ENCODE peak calls at places on chromosomes 13 and 19, in five cellular contexts. X is H1, Y is GM12878, I is IMR-90, Z is HCT116. L is an unnamed sample.

GRCh38 chr13:109163052-109163413 is 533.6 kb downstream of the MYO16 start:
- DNase-seq in I (no peak), Y (no peak), Z (no peak), X (no peak), L (no peak)

GRCh38 chr19:50893047-50893737 is 18.0 kb downstream of the KLK4 start:
- DNase-seq in Y (no peak), Z (peak; percentile 33), I (no peak), X (no peak), L (peak; percentile 62)

GRCh38 chr19:10074153-10074552 is 12.0 kb upstream of the SHFL start:
- DNase-seq in I (peak; percentile 36), Z (peak; percentile 40), X (no peak), Y (no peak), L (no peak)

GRCh38 chr19:54256250-54257115 is 590 bp downstream of the LILRB5 start:
- DNase-seq in Y (no peak), Z (no peak), I (no peak), X (no peak), L (no peak)

GRCh38 chr13:78193853-78194252 is 275.2 kb upstream of the EDNRB start:
- DNase-seq in I (no peak), Z (no peak), Y (peak; percentile 30), X (no peak), L (no peak)

GRCh38 chr13:95571941-95572340 is 19.4 kb downstream of the CLDN10 start:
- DNase-seq in Z (no peak), X (no peak), I (no peak), Y (no peak), L (no peak)

GRCh38 chr13:111515648-111516047 is 195.2 kb downstream of the TEX29 start:
- DNase-seq in Y (no peak), I (no peak), Z (no peak), X (no peak), L (no peak)

GRCh38 chr19:7214329-7215089 is 79.7 kb downstream of the INSR start:
- DNase-seq in I (no peak), X (no peak), Z (no peak), Y (no peak), L (no peak)

GRCh38 chr13:48478401-48478800 is 54.5 kb downstream of the RCBTB2 start:
- DNase-seq in X (no peak), I (peak; percentile 47), Z (no peak), Y (no peak), L (no peak)

GRCh38 chr19:40533508-40533907 is 43.2 kb upstream of the SHKBP1 start:
- DNase-seq in Y (no peak), X (no peak), Z (no peak), I (no peak), L (peak; percentile 66)

GRCh38 chr19:35476149-35476548 is 14.1 kb downstream of the KRTDAP start:
- DNase-seq in I (no peak), Z (peak; percentile 16), Y (no peak), X (no peak), L (no peak)

GRCh38 chr13:59493436-59493965 is 670.2 kb downstream of the DIAPH3 start:
- DNase-seq in Z (no peak), X (no peak), I (no peak), Y (no peak), L (no peak)

GRCh38 chr13:75495938-75496337 is 14.0 kb upstream of the TBC1D4 start:
- DNase-seq in I (peak; percentile 80), Z (no peak), Y (no peak), X (no peak), L (no peak)

GRCh38 chr19:19847781-19848180 is 17.9 kb upstream of the ZNF253 start:
- DNase-seq in I (no peak), Z (no peak), X (no peak), Y (no peak), L (no peak)

GRCh38 chr19:18364826-18365528 is 21.0 kb upstream of the GDF15 start:
- DNase-seq in Y (no peak), Z (peak; percentile 96), X (no peak), I (peak; percentile 100), L (peak; percentile 71)

GRCh38 chr13:19685034-19685433 is 51.6 kb downstream of the MPHOSPH8 start:
- DNase-seq in Y (no peak), X (no peak), I (no peak), Z (no peak), L (no peak)

GRCh38 chr13:97272526-97272925 is 50.4 kb downstream of the MBNL2 start:
- DNase-seq in Z (no peak), X (no peak), I (no peak), Y (no peak), L (no peak)

GRCh38 chr19:51259348-51260245 is 8.7 kb downstream of the SIGLECL1 start:
- DNase-seq in X (peak; percentile 15), I (peak; percentile 22), Y (peak; percentile 12), Z (peak; percentile 41), L (peak; percentile 43)

GRCh38 chr13:94058821-94059360 is 420.6 kb downstream of the DCT start:
- DNase-seq in Z (no peak), I (no peak), Y (no peak), X (no peak), L (no peak)

GRCh38 chr19:40609561-40610395 is 8.6 kb downstream of the LTBP4 start:
- DNase-seq in X (no peak), Z (peak; percentile 88), Y (peak; percentile 70), I (no peak), L (peak; percentile 98)

GRCh38 chr13:47661076-47661475 is 340.0 kb downstream of the SUCLA2 start:
- DNase-seq in Z (no peak), I (peak; percentile 85), X (no peak), Y (no peak), L (no peak)

GRCh38 chr13:110444226-110444653 is 117.3 kb downstream of the RAB20 start:
- DNase-seq in X (no peak), I (peak; percentile 20), Z (peak; percentile 8), Y (no peak), L (no peak)

GRCh38 chr13:28532226-28533048 is 37.5 kb upstream of the FLT1 start:
- DNase-seq in I (no peak), Z (no peak), Y (no peak), X (no peak), L (no peak)

GRCh38 chr13:94009696-94010095 is 469.8 kb downstream of the DCT start:
- DNase-seq in I (peak; percentile 64), Z (no peak), X (no peak), Y (no peak), L (no peak)

GRCh38 chr13:79386125-79386822 is 19.8 kb downstream of the RBM26 start:
- DNase-seq in I (no peak), Z (no peak), Y (no peak), X (no peak), L (no peak)

GRCh38 chr19:8530061-8530679 is 16.2 kb upstream of the ZNF414 start:
- DNase-seq in Y (no peak), I (no peak), X (no peak), Z (no peak), L (no peak)

GRCh38 chr19:7869453-7869909 is 4.7 kb downstream of the PRR36 start:
- DNase-seq in I (peak; percentile 28), X (no peak), Y (no peak), Z (no peak), L (no peak)

GRCh38 chr19:45999653-46000121 is 4.4 kb downstream of the CCDC61 start:
- DNase-seq in Z (no peak), X (no peak), I (peak; percentile 43), Y (no peak), L (no peak)

GRCh38 chr19:35090795-35091214 is 24.8 kb upstream of the FXYD3 start:
- DNase-seq in X (no peak), Y (no peak), Z (no peak), I (no peak), L (no peak)

GRCh38 chr19:41753936-41754529 is 1.3 kb upstream of the CEACAM6 start:
- DNase-seq in X (no peak), Y (no peak), Z (peak; percentile 39), I (peak; percentile 4), L (peak; percentile 69)

DNA sequence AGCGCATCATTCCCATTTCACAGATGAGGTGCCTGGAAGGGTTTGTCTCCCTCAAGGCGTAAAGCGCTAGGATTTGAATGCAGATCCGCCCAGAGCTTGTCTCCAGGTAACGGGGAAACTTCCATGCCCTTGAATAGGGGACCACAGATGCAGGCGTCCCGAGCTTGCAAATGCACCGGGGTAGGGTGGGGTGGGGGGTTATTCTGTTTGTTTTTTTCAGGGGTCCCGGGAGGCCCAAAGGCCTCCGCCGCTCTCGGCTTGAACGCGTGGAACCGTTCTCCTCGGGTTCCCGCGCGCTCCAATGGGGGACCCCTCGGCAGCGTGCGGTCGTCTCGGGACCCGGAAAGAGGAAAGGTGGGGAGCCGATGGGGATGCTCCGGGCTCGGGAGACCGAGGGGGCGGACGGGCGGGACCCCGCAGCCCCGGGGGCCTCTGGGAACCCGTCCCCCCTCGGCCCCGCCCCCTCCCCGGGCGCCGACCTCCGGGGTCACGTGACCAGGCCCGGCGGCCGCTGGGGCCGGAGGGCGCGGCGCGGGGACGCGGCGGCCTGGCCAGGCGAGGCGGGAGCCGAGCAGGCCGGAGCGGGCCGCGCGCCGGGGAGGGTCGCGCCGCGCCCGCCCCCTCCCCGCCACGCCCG is at the start of gene PKN1:
- DNase-seq in I (no peak), Z (no peak), Y (no peak), X (no peak), L (peak; percentile 29)
- TF ChIP-seq CEBPB in I (no peak), Z (no peak), Y (no peak), X (no peak), L (no peak)

GRCh38 chr19:32363632-32364031 is 18.2 kb downstream of the ZNF507 start:
- DNase-seq in Z (no peak), I (no peak), Y (no peak), X (no peak), L (no peak)

GRCh38 chr19:32364040-32364439 is 18.6 kb downstream of the ZNF507 start:
- DNase-seq in I (no peak), X (no peak), Y (no peak), Z (no peak), L (no peak)

GRCh38 chr19:32361574-32362317 is 16.3 kb downstream of the ZNF507 start:
- DNase-seq in Y (no peak), Z (no peak), I (no peak), X (no peak), L (no peak)

GRCh38 chr19:32362318-32362691 is 16.9 kb downstream of the ZNF507 start:
- DNase-seq in X (no peak), I (no peak), Y (no peak), Z (no peak), L (peak; percentile 77)

GRCh38 chr19:32363175-32363574 is 17.8 kb downstream of the ZNF507 start:
- DNase-seq in X (no peak), Z (no peak), I (peak; percentile 45), Y (no peak), L (no peak)
- TF ChIP-seq CEBPB in X (no peak), Z (no peak), I (peak; percentile 76), Y (no peak), L (peak; percentile 91)

GRCh38 chr19:48394331-48395169 is 1.1 kb downstream of the GRIN2D start:
- DNase-seq in I (no peak), X (no peak), Z (no peak), Y (no peak), L (no peak)

GRCh38 chr19:48393559-48394330 is at the start of gene GRIN2D:
- DNase-seq in Y (no peak), X (no peak), I (peak; percentile 33), Z (no peak), L (peak; percentile 68)

GRCh38 chr19:48390188-48391099 is 907 bp downstream of the KDELR1 start:
- DNase-seq in Y (no peak), I (peak; percentile 49), Z (no peak), X (no peak), L (peak; percentile 64)

GRCh38 chr19:48393196-48393558 is 291 bp upstream of the GRIN2D start:
- DNase-seq in X (no peak), I (no peak), Y (no peak), Z (no peak), L (peak; percentile 51)

GRCh38 chr19:48391100-48392005 is at the start of gene KDELR1:
- DNase-seq in I (peak; percentile 60), X (no peak), Y (no peak), Z (no peak), L (peak; percentile 77)
- TF ChIP-seq CEBPB in I (no peak), X (no peak), Y (no peak), Z (no peak), L (no peak)

GRCh38 chr13:83532809-83533208 is 349.5 kb downstream of the SLITRK1 start:
- DNase-seq in Z (no peak), X (no peak), Y (no peak), I (no peak), L (no peak)
- TF ChIP-seq CEBPB in Z (no peak), X (no peak), Y (no peak), I (no peak), L (no peak)